ENCODE peak calls at places on chromosome 21, in four cellular contexts. V, B, D and Y are unnamed samples.

GRCh38 chr21:35738342-35738961 is 321.9 kb downstream of the SETD4 start:
- DNase-seq in B (peak), D (no peak), V (no peak), Y (peak)

GRCh38 chr21:16912075-16912474 is 600.8 kb upstream of the CXADR start:
- DNase-seq in D (no peak), B (peak), V (no peak), Y (peak)

GRCh38 chr21:45998276-45998701 is 16.7 kb downstream of the COL6A1 start:
- DNase-seq in V (no peak), B (no peak), D (no peak), Y (no peak)

GRCh38 chr21:45602106-45602505 is 41.4 kb upstream of the PCBP3 start:
- DNase-seq in B (no peak), V (no peak), D (no peak), Y (no peak)

GRCh38 chr21:22363504-22363903 is 1365.3 kb downstream of the NCAM2 start:
- DNase-seq in B (no peak), V (no peak), D (no peak), Y (no peak)

GRCh38 chr21:16794944-16795343 is 717.9 kb upstream of the CXADR start:
- DNase-seq in V (no peak), D (peak), B (peak), Y (peak)

GRCh38 chr21:38380391-38381137 is 117.7 kb downstream of the ERG start:
- DNase-seq in B (peak), D (no peak), V (no peak), Y (no peak)

GRCh38 chr21:14403681-14404318 is 20.9 kb upstream of the HSPA13 start:
- DNase-seq in D (no peak), V (no peak), B (peak), Y (peak)

GRCh38 chr21:45310446-45310845 is 22.8 kb upstream of the POFUT2 start:
- DNase-seq in B (no peak), V (no peak), D (no peak), Y (no peak)

GRCh38 chr21:16072692-16073091 is 342.9 kb downstream of the USP25 start:
- DNase-seq in V (no peak), B (peak), D (peak), Y (peak)

GRCh38 chr21:38766987-38767722 is 38.6 kb upstream of the ETS2 start:
- DNase-seq in B (no peak), D (no peak), V (peak), Y (no peak)

GRCh38 chr21:44464351-44464750 is 9.0 kb downstream of the LRRC3 start:
- DNase-seq in B (no peak), V (no peak), D (no peak), Y (no peak)

GRCh38 chr21:43971201-43971991 is 40.7 kb upstream of the TRAPPC10 start:
- DNase-seq in B (no peak), D (no peak), V (no peak), Y (no peak)

GRCh38 chr21:25421327-25422028 is 185.8 kb downstream of the MRPL39 start:
- DNase-seq in V (peak), D (peak), B (peak), Y (peak)

GRCh38 chr21:38669186-38669585 is 136.5 kb upstream of the ETS2 start:
- DNase-seq in V (no peak), D (no peak), B (peak), Y (peak)

GRCh38 chr21:45577806-45578801 is 35.9 kb upstream of the SLC19A1 start:
- DNase-seq in V (no peak), B (no peak), D (no peak), Y (no peak)

GRCh38 chr21:46585191-46585953 is 19.5 kb downstream of the S100B start:
- DNase-seq in V (no peak), B (no peak), D (no peak), Y (no peak)

GRCh38 chr21:39681845-39682244 is 63.1 kb upstream of the IGSF5 start:
- DNase-seq in B (peak), D (no peak), V (no peak), Y (no peak)

GRCh38 chr21:41975391-41976272 is 21.8 kb upstream of the C2CD2 start:
- DNase-seq in V (no peak), D (no peak), B (no peak), Y (no peak)

GRCh38 chr21:34022557-34023335 is 50.6 kb upstream of the MRPS6 start:
- DNase-seq in D (no peak), V (peak), B (peak), Y (no peak)

GRCh38 chr21:38244885-38245869 is 11.6 kb upstream of the KCNJ15 start:
- DNase-seq in D (peak), B (peak), V (peak), Y (peak)

GRCh38 chr21:15255359-15256157 is 190.8 kb upstream of the NRIP1 start:
- DNase-seq in V (no peak), D (no peak), B (no peak), Y (no peak)